ENCODE peak calls at places on chromosomes 2 and 18, in four cellular contexts. L, W, T and X are unnamed samples.

GRCh38 chr18:59357928-59358327 is 1.1 kb downstream of the LMAN1 start:
- DNase-seq in L (peak), W (no peak), T (peak), X (no peak)

GRCh38 chr2:236168110-236169067 is at the start of gene GBX2:
- DNase-seq in L (peak), W (peak), T (no peak), X (no peak)

GRCh38 chr2:207836526-207837133 is 66.9 kb upstream of the FZD5 start:
- DNase-seq in L (no peak), W (no peak), T (no peak), X (no peak)

GRCh38 chr2:150485114-150485870 is 2.2 kb downstream of the RND3 start:
- DNase-seq in L (peak), W (no peak), T (no peak), X (no peak)

GRCh38 chr2:69177063-69177771 is 164.2 kb downstream of the ANTXR1 start:
- DNase-seq in L (peak), W (peak), T (peak), X (peak)

GRCh38 chr18:499351-500229 is 911 bp downstream of the COLEC12 start:
- DNase-seq in L (peak), W (no peak), T (peak), X (peak)

GRCh38 chr2:19688059-19688458 is 213.7 kb downstream of the TTC32 start:
- DNase-seq in L (no peak), W (no peak), T (no peak), X (no peak)

GRCh38 chr2:228987441-228988155 is 283.5 kb downstream of the PID1 start:
- DNase-seq in L (no peak), W (no peak), T (no peak), X (no peak)

GRCh38 chr2:1972428-1972827 is 228.1 kb upstream of the PXDN start:
- DNase-seq in L (peak), W (no peak), T (peak), X (no peak)

GRCh38 chr2:181165199-181165868 is 184.9 kb downstream of the UBE2E3 start:
- DNase-seq in L (no peak), W (no peak), T (no peak), X (no peak)

GRCh38 chr18:56298935-56299334 is 339.5 kb downstream of the TXNL1 start:
- DNase-seq in L (peak), W (peak), T (no peak), X (no peak)

GRCh38 chr2:221715783-221716386 is 143.8 kb upstream of the EPHA4 start:
- DNase-seq in L (no peak), W (no peak), T (no peak), X (no peak)

GRCh38 chr2:143745060-143745459 is 615.8 kb downstream of the ARHGAP15 start:
- DNase-seq in L (no peak), W (no peak), T (no peak), X (no peak)

GRCh38 chr2:43707255-43707654 is 31.0 kb upstream of the C1GALT1C1L start:
- DNase-seq in L (peak), W (peak), T (peak), X (peak)

GRCh38 chr2:213119061-213119809 is 32.2 kb downstream of the IKZF2 start:
- DNase-seq in L (peak), W (no peak), T (peak), X (no peak)

GRCh38 chr2:126849486-126849885 is 49.2 kb upstream of the TEX51 start:
- DNase-seq in L (no peak), W (no peak), T (no peak), X (no peak)

GRCh38 chr2:241035818-241036396 is 37.5 kb downstream of the SNED1 start:
- DNase-seq in L (no peak), W (peak), T (no peak), X (no peak)

GRCh38 chr2:190344275-190344827 is 962 bp downstream of the INPP1 start:
- DNase-seq in L (peak), W (no peak), T (no peak), X (no peak)

GRCh38 chr18:57427429-57428181 is 7.6 kb upstream of the ONECUT2 start:
- DNase-seq in L (no peak), W (no peak), T (no peak), X (no peak)

GRCh38 chr18:74290831-74291770 is 662 bp downstream of the CYB5A start:
- DNase-seq in L (no peak), W (no peak), T (no peak), X (no peak)

GRCh38 chr18:78031589-78031988 is 781.9 kb downstream of the GALR1 start:
- DNase-seq in L (no peak), W (no peak), T (no peak), X (no peak)

GRCh38 chr2:217609952-217610351 is 392.8 kb downstream of the TNS1 start:
- DNase-seq in L (no peak), W (no peak), T (no peak), X (no peak)

GRCh38 chr2:68767031-68767961 is 32.7 kb downstream of the ARHGAP25 start:
- DNase-seq in L (no peak), W (no peak), T (no peak), X (no peak)

GRCh38 chr18:76980663-76981387 is 151.8 kb downstream of the MBP start:
- DNase-seq in L (no peak), W (no peak), T (no peak), X (no peak)

GRCh38 chr2:70659551-70659950 is 105.9 kb upstream of the TGFA start:
- DNase-seq in L (no peak), W (no peak), T (no peak), X (no peak)

GRCh38 chr18:58997811-58998337 is 133.2 kb downstream of the ZNF532 start:
- DNase-seq in L (peak), W (no peak), T (peak), X (peak)

GRCh38 chr2:43387092-43388062 is 161.0 kb upstream of the ZFP36L2 start:
- DNase-seq in L (peak), W (no peak), T (no peak), X (no peak)

GRCh38 chr2:46050489-46050888 is 246.7 kb upstream of the EPAS1 start:
- DNase-seq in L (no peak), W (peak), T (no peak), X (no peak)

GRCh38 chr2:157601807-157602206 is 26.9 kb downstream of the ACVR1C start:
- DNase-seq in L (no peak), W (no peak), T (no peak), X (no peak)

GRCh38 chr2:40240067-40240466 is 211.8 kb downstream of the SLC8A1 start:
- DNase-seq in L (peak), W (no peak), T (peak), X (peak)

GRCh38 chr18:54957987-54958386 is 1.3 kb downstream of the CCDC68 start:
- DNase-seq in L (peak), W (no peak), T (no peak), X (no peak)

GRCh38 chr2:29113891-29114321 is 1.3 kb upstream of the CLIP4 start:
- DNase-seq in L (peak), W (no peak), T (peak), X (peak)

GRCh38 chr2:15009681-15010080 is 377.2 kb downstream of the LRATD1 start:
- DNase-seq in L (peak), W (no peak), T (peak), X (no peak)

GRCh38 chr2:219618733-219619122 is 8.7 kb upstream of the SLC4A3 start:
- DNase-seq in L (no peak), W (no peak), T (no peak), X (no peak)

GRCh38 chr2:219616550-219616949 is 10.9 kb upstream of the SLC4A3 start:
- DNase-seq in L (no peak), W (no peak), T (no peak), X (no peak)

GRCh38 chr2:219622472-219622871 is 5.0 kb upstream of the SLC4A3 start:
- DNase-seq in L (no peak), W (no peak), T (no peak), X (no peak)

GRCh38 chr2:219620546-219620945 is 6.9 kb upstream of the SLC4A3 start:
- DNase-seq in L (no peak), W (no peak), T (no peak), X (no peak)

DNA sequence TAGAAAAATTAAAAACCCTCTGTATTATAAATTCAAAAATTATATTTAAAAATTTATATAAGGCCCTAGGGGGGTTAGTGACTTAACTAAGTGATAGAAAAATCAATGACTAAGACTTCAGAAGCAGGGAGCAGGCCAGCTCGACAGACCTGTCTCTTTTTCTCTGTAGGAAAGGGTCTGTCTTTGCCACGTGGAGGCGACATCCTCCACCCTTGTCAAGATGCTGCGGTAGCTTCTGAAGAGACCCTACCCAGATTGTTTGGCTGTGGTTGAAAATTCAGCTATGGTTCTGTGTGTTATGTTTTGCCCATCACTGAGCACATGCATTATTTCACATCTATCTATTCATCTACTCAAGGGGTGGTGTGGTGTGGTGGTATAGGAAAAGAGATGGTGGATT is 8.2 kb upstream of the SLC4A3 start:
- DNase-seq in L (no peak), W (no peak), T (no peak), X (no peak)
- TF ChIP-seq CTCF in L (no peak), W (peak), T (peak), X (no peak)

GRCh38 chr2:199596549-199596948 is 138.8 kb upstream of the SATB2 start:
- DNase-seq in L (peak), W (peak), T (no peak), X (no peak)
- TF ChIP-seq CTCF in L (peak), W (peak), T (peak), X (peak)

DNA sequence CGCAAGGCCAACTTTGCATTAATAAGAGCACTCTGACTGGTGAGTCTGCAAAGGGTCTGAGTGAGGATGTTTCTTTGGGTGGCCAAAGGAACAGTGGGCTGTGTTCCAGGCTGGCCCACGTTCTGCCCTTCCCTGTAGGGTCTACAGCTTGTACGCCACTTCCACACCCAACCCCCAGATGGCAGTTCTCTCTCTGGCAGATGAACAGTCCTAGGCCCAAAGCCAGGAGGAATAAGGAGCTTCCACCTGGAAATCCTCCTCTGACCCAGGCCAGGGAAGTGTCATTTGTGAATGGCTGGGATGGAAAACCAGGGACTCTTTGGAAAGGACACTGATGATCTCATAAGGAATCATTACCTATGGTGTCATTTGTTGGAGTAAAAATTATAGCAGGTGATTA is 6.6 kb downstream of the OTOF start:
- DNase-seq in L (no peak), W (no peak), T (no peak), X (no peak)
- TF ChIP-seq CTCF in L (no peak), W (peak), T (no peak), X (no peak)

GRCh38 chr2:156333951-156334495 is 1.5 kb upstream of the NR4A2 start:
- DNase-seq in L (peak), W (peak), T (no peak), X (peak)

GRCh38 chr2:156332452-156333273 is at the start of gene NR4A2:
- DNase-seq in L (peak), W (peak), T (peak), X (peak)

GRCh38 chr2:156331572-156332451 is 709 bp downstream of the NR4A2 start:
- DNase-seq in L (peak), W (peak), T (peak), X (peak)

GRCh38 chr2:156333274-156333950 is 891 bp upstream of the NR4A2 start:
- DNase-seq in L (no peak), W (peak), T (no peak), X (no peak)

DNA sequence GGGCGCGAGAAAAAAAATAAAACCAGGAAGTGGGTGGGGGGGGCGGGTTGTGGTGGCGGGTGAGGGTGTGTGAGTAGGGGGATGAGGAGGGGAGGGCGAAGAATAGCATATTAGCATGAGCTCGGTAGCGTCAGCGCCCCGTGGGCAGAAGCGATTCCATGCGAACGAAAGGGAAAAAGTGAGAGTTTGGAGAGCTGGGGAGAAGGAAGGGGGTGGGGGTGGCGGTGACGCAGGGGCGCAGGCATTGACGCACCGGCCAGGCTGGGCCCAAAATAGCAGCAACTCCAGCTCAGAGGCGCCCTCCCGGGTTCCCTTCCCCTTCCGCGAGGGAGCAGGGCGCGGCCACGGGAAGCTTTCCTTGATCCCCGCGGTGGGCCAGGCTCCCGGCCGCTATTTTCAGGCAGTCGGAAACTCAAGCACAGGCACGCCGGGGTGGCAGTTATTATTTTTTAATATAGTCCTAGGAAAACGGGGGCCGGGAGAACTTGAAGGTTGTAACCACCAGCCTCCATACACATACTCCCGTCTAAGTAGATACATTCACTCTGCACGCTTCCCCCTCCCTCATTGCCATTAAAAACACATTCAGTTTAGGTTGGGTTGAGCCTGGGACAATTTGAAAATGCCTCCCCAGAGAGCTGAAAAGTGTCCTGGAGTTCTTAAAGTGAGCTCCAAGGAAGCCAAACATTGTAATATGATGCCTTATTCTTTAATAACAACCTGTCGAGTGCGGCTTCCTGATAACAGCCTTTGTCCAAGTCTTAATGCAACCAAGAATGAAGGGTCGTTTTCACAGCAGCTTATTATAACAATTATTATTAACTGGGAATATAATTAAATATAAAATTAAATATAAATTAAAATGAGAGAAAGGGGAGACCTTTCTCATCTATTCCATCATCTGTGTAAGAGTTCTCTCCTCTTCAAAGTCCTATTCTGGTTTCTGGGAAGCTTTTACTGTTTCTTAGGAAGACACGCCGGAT is 2.3 kb upstream of the NR4A2 start:
- DNase-seq in L (peak), W (peak), T (peak), X (peak)
- TF ChIP-seq CTCF in L (no peak), W (peak), T (peak), X (peak)

GRCh38 chr2:135531231-135532197 is at the start of gene R3HDM1:
- DNase-seq in L (peak), W (peak), T (peak), X (peak)
- TF ChIP-seq CTCF in L (no peak), W (peak), T (no peak), X (peak)